ENCODE peak calls at places on chromosomes 16 and 17, in five cellular contexts. G is mesenchymal stem cell, C is neuronal stem cell, O is IMR-90, T is H1. S is an unnamed sample.

GRCh38 chr16:64363039-64363438 is 758.8 kb downstream of the CDH11 start:
- DNase-seq in C (no peak), T (no peak), O (peak; percentile 50), G (peak; percentile 24), S (no peak)

GRCh38 chr16:47037396-47037745 is 63.9 kb upstream of the DNAJA2 start:
- DNase-seq in G (no peak), C (no peak), O (no peak), T (no peak), S (no peak)

GRCh38 chr16:67862623-67863583 is 9.9 kb upstream of the EDC4 start:
- DNase-seq in O (peak; percentile 45), G (peak; percentile 73), C (no peak), T (no peak), S (no peak)

GRCh38 chr16:81831722-81832126 is 52.6 kb downstream of the PLCG2 start:
- DNase-seq in O (no peak), T (no peak), G (no peak), C (no peak), S (no peak)

GRCh38 chr17:80605326-80606066 is 60.9 kb downstream of the RPTOR start:
- DNase-seq in T (no peak), C (no peak), O (peak; percentile 44), G (no peak), S (peak; percentile 25)

GRCh38 chr16:2700786-2701185 is 18.5 kb downstream of the KCTD5 start:
- DNase-seq in O (no peak), T (no peak), C (no peak), G (no peak), S (no peak)

GRCh38 chr17:67585077-67585602 is 132.6 kb upstream of the NOL11 start:
- DNase-seq in O (peak; percentile 40), T (no peak), C (no peak), G (peak; percentile 97), S (no peak)

GRCh38 chr16:82027629-82028035 is 7.4 kb upstream of the HSD17B2 start:
- DNase-seq in G (no peak), T (no peak), C (no peak), O (no peak), S (no peak)

GRCh38 chr16:88433632-88434352 is 19.3 kb upstream of the ZFPM1 start:
- DNase-seq in T (no peak), C (no peak), O (no peak), G (no peak), S (no peak)

GRCh38 chr17:77345260-77345910 is 204.6 kb downstream of the SEC14L1 start:
- DNase-seq in G (no peak), C (no peak), T (no peak), O (no peak), S (no peak)

GRCh38 chr16:58124601-58124915 is 4.6 kb downstream of the CFAP20 start:
- DNase-seq in T (no peak), C (no peak), O (peak; percentile 76), G (peak; percentile 61), S (peak; percentile 43)

GRCh38 chr16:66298006-66298405 is 68.5 kb upstream of the CDH5 start:
- DNase-seq in G (no peak), O (no peak), C (no peak), T (no peak), S (no peak)

GRCh38 chr16:51881731-51882130 is 665.2 kb downstream of the TOX3 start:
- DNase-seq in O (peak; percentile 93), T (no peak), C (no peak), G (peak; percentile 26), S (no peak)

GRCh38 chr17:76271669-76272540 is 6.8 kb downstream of the UBALD2 start:
- DNase-seq in O (no peak), G (peak; percentile 41), C (no peak), T (no peak), S (peak; percentile 38)

GRCh38 chr16:67013823-67014640 is 14.9 kb upstream of the CBFB start:
- DNase-seq in O (peak; percentile 46), C (peak; percentile 44), T (no peak), G (peak; percentile 77), S (peak; percentile 24)

GRCh38 chr16:13896543-13897182 is 23.3 kb upstream of the ERCC4 start:
- DNase-seq in O (peak; percentile 6), C (no peak), G (no peak), T (no peak), S (peak; percentile 45)

GRCh38 chr16:3577302-3577752 is at the start of gene NLRC3:
- DNase-seq in O (no peak), T (no peak), C (no peak), G (no peak), S (no peak)

GRCh38 chr16:57508084-57508425 is 21.8 kb upstream of the DOK4 start:
- DNase-seq in T (no peak), C (no peak), G (no peak), O (no peak), S (no peak)

GRCh38 chr17:73030501-73030911 is 62.0 kb downstream of the SLC39A11 start:
- DNase-seq in O (peak; percentile 24), C (no peak), T (no peak), G (no peak), S (no peak)

GRCh38 chr17:35947156-35947585 is 3.7 kb upstream of the LYZL6 start:
- DNase-seq in O (peak; percentile 21), C (peak; percentile 41), G (peak; percentile 44), T (no peak), S (peak; percentile 67)

GRCh38 chr16:54282202-54282922 is 4.2 kb downstream of the IRX3 start:
- DNase-seq in G (no peak), O (no peak), C (peak; percentile 70), T (no peak), S (peak; percentile 57)

GRCh38 chr16:2831203-2831602 is 1.1 kb downstream of the ZG16B start:
- DNase-seq in T (no peak), C (no peak), O (no peak), G (no peak), S (no peak)

GRCh38 chr16:56362057-56362655 is 63.2 kb downstream of the AMFR start:
- DNase-seq in G (no peak), C (no peak), O (no peak), T (no peak), S (no peak)

GRCh38 chr17:41065829-41066624 is at the start of gene KRTAP2-4:
- DNase-seq in G (peak; percentile 90), T (no peak), C (no peak), O (peak; percentile 98), S (peak; percentile 84)

GRCh38 chr17:10683853-10684252 is 13.5 kb downstream of the SCO1 start:
- DNase-seq in C (peak; percentile 9), G (peak; percentile 43), O (peak; percentile 39), T (no peak), S (no peak)

GRCh38 chr16:12319464-12320030 is 343.0 kb downstream of the SNX29 start:
- DNase-seq in O (no peak), C (no peak), T (no peak), G (no peak), S (no peak)

GRCh38 chr16:23152386-23153178 is 3.3 kb upstream of the USP31 start:
- DNase-seq in O (no peak), G (no peak), C (no peak), T (no peak), S (no peak)

GRCh38 chr17:45241315-45242011 is 19.8 kb downstream of the FMNL1 start:
- DNase-seq in T (no peak), O (no peak), C (peak; percentile 51), G (no peak), S (peak; percentile 46)

GRCh38 chr17:30586818-30587595 is 109.8 kb downstream of the GOSR1 start:
- DNase-seq in T (no peak), G (peak; percentile 77), C (no peak), O (peak; percentile 86), S (no peak)

GRCh38 chr17:81565231-81565630 is 13.1 kb upstream of the FAAP100 start:
- DNase-seq in G (no peak), T (no peak), C (no peak), O (no peak), S (no peak)

GRCh38 chr17:78114831-78115723 is 13.5 kb downstream of the TMC6 start:
- DNase-seq in T (no peak), O (no peak), C (no peak), G (no peak), S (no peak)

GRCh38 chr17:28471531-28472342 is 1.7 kb upstream of the SLC13A2 start:
- DNase-seq in G (no peak), T (no peak), O (no peak), C (no peak), S (peak; percentile 54)
- H3K4me2 ChIP-seq in G (no peak overlapping the region), T (no peak overlapping the region), O (no peak overlapping the region), C (no peak overlapping the region), S (no peak overlapping the region)

DNA sequence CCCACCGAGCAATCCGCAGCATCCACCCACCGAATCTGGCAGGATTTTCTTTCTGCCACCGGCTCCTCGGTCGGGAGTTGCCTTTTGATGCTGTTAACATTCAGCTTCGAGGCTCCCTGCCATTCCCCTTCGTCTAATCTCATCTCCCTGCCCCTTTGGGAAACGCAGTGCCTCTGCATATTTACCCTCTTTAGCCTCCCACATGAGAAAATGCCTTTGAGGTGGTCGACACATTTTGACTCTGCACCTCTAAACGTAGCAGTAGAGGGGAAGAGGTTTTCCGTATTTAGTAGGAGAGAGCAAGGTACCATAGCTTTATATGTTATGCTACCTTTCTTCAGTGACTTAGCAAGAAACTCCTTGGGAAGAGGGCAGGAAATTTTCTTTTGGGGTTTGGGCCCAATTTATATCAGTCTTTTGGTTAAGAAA is 1.2 kb downstream of the PAFAH1B1 start:
- DNase-seq in T (no peak), C (peak; percentile 9), G (no peak), O (no peak), S (no peak)
- H3K14ac ChIP-seq in T (no peak overlapping the region), C (peak overlapping the region; percentile 99), G (no peak overlapping the region), O (peak overlapping the region; percentile 62), S (peak overlapping the region; percentile 95)

DNA sequence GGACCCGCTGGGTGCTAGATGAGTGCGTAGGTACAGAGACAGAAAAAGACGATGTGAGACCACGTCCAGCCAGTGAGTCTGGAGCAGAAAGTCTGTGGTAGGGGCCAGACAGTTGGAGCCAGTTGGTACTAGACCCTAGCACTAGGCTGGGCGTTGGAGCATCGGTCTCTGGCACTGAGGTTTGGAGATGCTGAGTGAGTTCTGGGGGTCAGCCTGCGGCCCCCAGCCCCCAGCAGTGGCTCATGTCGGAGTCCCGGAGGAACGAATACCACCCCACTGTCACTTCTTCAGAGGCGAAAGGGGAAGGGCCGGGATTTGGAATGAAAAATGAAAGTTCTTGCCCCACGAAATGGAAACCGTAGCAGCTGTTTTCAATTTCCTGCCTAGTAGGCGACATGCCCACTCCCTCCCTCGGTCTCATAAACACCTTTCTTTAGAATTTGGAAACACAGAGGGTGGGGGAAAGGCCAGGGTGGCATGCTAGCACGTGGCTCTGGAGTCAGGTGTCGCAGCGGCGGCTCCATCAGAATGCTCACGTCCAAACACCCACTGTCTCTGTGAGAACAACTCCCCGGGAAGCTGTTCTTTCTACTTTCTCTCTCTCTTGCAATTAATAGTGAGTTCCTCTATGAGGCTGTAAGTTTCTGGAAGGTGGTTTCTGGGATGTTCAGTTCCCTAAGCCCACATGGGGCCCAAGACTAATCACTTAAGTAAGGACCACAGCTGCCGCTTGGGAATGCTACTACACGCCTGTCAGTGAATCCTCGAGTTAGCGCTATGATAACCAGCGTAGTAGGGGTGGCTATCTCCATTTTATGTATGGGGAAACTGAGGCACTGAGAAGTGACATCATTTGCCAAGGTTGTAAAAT is 96.9 kb downstream of the IRF8 start:
- DNase-seq in C (no peak), G (no peak), O (no peak), T (no peak), S (no peak)
- H3K4me1 ChIP-seq in C (no peaks in the 10 kb centered on the region), G (no peaks in the 10 kb centered on the region), O (no peaks in the 10 kb centered on the region), T (no peaks in the 10 kb centered on the region), S (no peaks in the 10 kb centered on the region)

GRCh38 chr17:50459756-50460155 is 8.9 kb downstream of the CHAD start:
- DNase-seq in C (no peak), O (no peak), G (no peak), T (no peak), S (no peak)
- H3K4me2 ChIP-seq in C (no peak overlapping the region), O (no peak overlapping the region), G (no peak overlapping the region), T (no peak overlapping the region), S (no peak overlapping the region)

S was measured in trophoblast cell.